ENCODE peak calls at places on chromosomes 7 and 10, in four cellular contexts. K, B, N and A are unnamed samples.

GRCh38 chr7:29494350-29494749 is 69.3 kb upstream of the PRR15 start:
- DNase-seq in N (no peak), K (no peak), B (no peak), A (no peak)

GRCh38 chr10:124656113-124656490 is 88.1 kb downstream of the FAM53B start:
- DNase-seq in K (no peak), N (no peak), B (no peak), A (no peak)

GRCh38 chr10:60737242-60737641 is 41.0 kb upstream of the CDK1 start:
- DNase-seq in B (no peak), K (no peak), N (no peak), A (no peak)

GRCh38 chr10:125162181-125162906 is 2.0 kb upstream of the CTBP2 start:
- DNase-seq in B (peak; percentile 38), K (no peak), N (no peak), A (no peak)

GRCh38 chr10:124736491-124737136 is 7.6 kb downstream of the FAM53B start:
- DNase-seq in N (peak; percentile 86), K (peak; percentile 87), B (peak; percentile 60), A (peak; percentile 92)

GRCh38 chr7:148348466-148348865 is 242.1 kb upstream of the C7orf33 start:
- DNase-seq in K (no peak), B (no peak), N (no peak), A (no peak)

GRCh38 chr10:16686081-16686902 is 130.9 kb downstream of the RSU1 start:
- DNase-seq in N (no peak), K (no peak), B (no peak), A (no peak)

GRCh38 chr7:107879400-107880035 is 11.5 kb upstream of the DLD start:
- DNase-seq in K (no peak), B (peak; percentile 39), N (no peak), A (no peak)

GRCh38 chr7:4205828-4206227 is 476.3 kb upstream of the FOXK1 start:
- DNase-seq in N (no peak), K (no peak), B (no peak), A (no peak)

GRCh38 chr7:135193615-135194081 is 17.7 kb downstream of the WDR91 start:
- DNase-seq in B (no peak), K (no peak), N (peak; percentile 3), A (no peak)

GRCh38 chr7:18384491-18385143 is 110.9 kb upstream of the HDAC9 start:
- DNase-seq in N (no peak), B (no peak), K (no peak), A (no peak)

GRCh38 chr7:29281782-29282541 is 87.4 kb downstream of the CHN2 start:
- DNase-seq in K (peak; percentile 52), B (peak; percentile 53), N (peak; percentile 63), A (no peak)

GRCh38 chr10:125377368-125377767 is 217.0 kb upstream of the CTBP2 start:
- DNase-seq in B (no peak), N (no peak), K (no peak), A (no peak)

GRCh38 chr7:32500922-32501341 is 5.6 kb downstream of the AVL9 start:
- DNase-seq in N (no peak), B (no peak), K (no peak), A (no peak)

GRCh38 chr7:4128161-4128560 is 553.9 kb upstream of the FOXK1 start:
- DNase-seq in B (no peak), N (no peak), K (no peak), A (no peak)

GRCh38 chr7:17371656-17372524 is 73.4 kb downstream of the AHR start:
- DNase-seq in B (no peak), K (no peak), N (no peak), A (no peak)

GRCh38 chr10:88493676-88494483 is 89.2 kb downstream of the RNLS start:
- DNase-seq in B (no peak), K (no peak), N (no peak), A (no peak)

GRCh38 chr10:80945267-80945880 is 407.7 kb downstream of the SH2D4B start:
- DNase-seq in K (peak; percentile 12), N (no peak), B (peak; percentile 22), A (no peak)

GRCh38 chr10:45253183-45253914 is 62.1 kb downstream of the OR13A1 start:
- DNase-seq in B (no peak), K (no peak), N (no peak), A (no peak)

GRCh38 chr10:48946891-48947500 is 7.4 kb upstream of the LRRC18 start:
- DNase-seq in N (no peak), K (no peak), B (no peak), A (no peak)

GRCh38 chr10:108275895-108276685 is 1111.6 kb upstream of the SORCS1 start:
- DNase-seq in N (no peak), K (no peak), B (no peak), A (no peak)

GRCh38 chr7:156069897-156070296 is 257.6 kb upstream of the SHH start:
- DNase-seq in K (no peak), N (no peak), B (no peak), A (no peak)

GRCh38 chr10:91745086-91745831 is 53.0 kb upstream of the TNKS2 start:
- DNase-seq in K (no peak), N (no peak), B (no peak), A (no peak)

GRCh38 chr7:137127806-137128205 is 215.7 kb downstream of the PTN start:
- DNase-seq in N (no peak), K (no peak), B (no peak), A (no peak)

GRCh38 chr10:74282853-74283205 is 131.8 kb downstream of the ADK start:
- DNase-seq in B (no peak), N (no peak), K (no peak), A (no peak)

GRCh38 chr7:94529516-94529915 is 19.9 kb downstream of the CASD1 start:
- DNase-seq in K (no peak), B (no peak), N (no peak), A (no peak)

GRCh38 chr10:43265799-43266721 is 805 bp downstream of the RASGEF1A start:
- DNase-seq in N (no peak), B (peak; percentile 23), K (no peak), A (peak; percentile 30)

GRCh38 chr7:42876182-42877068 is 35.4 kb downstream of the C7orf25 start:
- DNase-seq in N (no peak), K (peak; percentile 45), B (peak; percentile 61), A (peak; percentile 67)

GRCh38 chr7:107180378-107180777 is 11.6 kb downstream of the HBP1 start:
- DNase-seq in N (no peak), B (no peak), K (no peak), A (peak; percentile 58)

GRCh38 chr7:141752634-141753033 is 11.3 kb upstream of the TAS2R3 start:
- DNase-seq in N (no peak), B (no peak), K (no peak), A (no peak)

GRCh38 chr7:35430547-35431153 is 176.8 kb upstream of the TBX20 start:
- DNase-seq in N (no peak), K (no peak), B (no peak), A (no peak)

GRCh38 chr10:13882112-13882711 is 295.4 kb downstream of the PRPF18 start:
- DNase-seq in N (peak; percentile 65), B (no peak), K (peak; percentile 69), A (peak; percentile 67)

GRCh38 chr10:30013684-30014246 is 45.6 kb downstream of the JCAD start:
- DNase-seq in B (peak; percentile 59), N (peak; percentile 68), K (peak; percentile 74), A (peak; percentile 75)

GRCh38 chr10:122435212-122435827 is 19.1 kb upstream of the ARMS2 start:
- DNase-seq in N (no peak), K (no peak), B (no peak), A (no peak)

GRCh38 chr7:1192171-1192676 is 32.2 kb upstream of the ZFAND2A start:
- DNase-seq in B (no peak), N (no peak), K (no peak), A (no peak)

GRCh38 chr7:150996289-150997074 is 5.7 kb downstream of the NOS3 start:
- DNase-seq in B (no peak), N (no peak), K (no peak), A (no peak)

GRCh38 chr10:6721480-6721879 is 141.4 kb upstream of the PRKCQ start:
- DNase-seq in N (peak; percentile 45), B (no peak), K (peak; percentile 55), A (no peak)

GRCh38 chr7:98872328-98872924 is 2.6 kb upstream of the TMEM130 start:
- DNase-seq in K (no peak), N (no peak), B (no peak), A (peak; percentile 14)

GRCh38 chr7:134480730-134481129 is 21.8 kb upstream of the AKR1B1 start:
- DNase-seq in B (no peak), K (no peak), N (no peak), A (peak; percentile 64)

DNA sequence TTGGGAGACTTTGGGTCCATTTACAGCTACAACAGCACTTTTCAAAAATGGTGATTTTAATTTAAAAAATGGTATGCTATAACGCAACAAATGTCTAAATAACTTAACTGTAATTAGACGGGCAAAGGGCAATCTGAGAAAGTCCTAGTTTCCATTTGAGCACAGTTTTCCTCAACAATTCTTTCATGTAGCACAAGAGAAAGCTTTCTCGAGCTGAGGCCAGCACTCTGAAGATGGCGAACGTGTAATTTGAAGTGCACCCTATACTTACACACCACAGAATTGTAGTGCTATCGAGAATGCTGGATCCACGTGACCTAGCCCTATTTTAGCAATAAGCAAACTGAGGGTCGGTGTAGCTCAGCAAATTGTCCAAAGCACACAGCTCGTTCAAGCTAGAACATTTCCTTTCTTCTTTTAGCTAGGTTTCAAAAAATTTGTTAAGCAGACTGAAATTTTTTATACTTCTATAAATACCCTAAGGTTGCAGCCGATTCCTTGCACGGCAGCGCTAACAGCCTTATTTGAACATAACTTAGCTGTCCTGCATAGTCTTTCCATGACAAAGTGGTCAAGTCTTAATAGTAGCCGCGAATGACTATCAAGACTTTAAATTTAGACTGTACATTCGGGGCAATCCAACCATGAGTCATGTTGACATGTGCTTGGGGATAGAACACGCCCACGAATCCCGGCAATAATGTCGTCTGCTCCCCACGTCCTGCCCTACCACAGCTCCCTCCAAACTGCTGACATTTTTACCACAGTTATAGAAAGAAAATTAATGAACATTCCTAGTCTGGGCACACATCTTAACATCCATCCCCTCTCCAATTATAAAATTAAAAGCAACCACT is 10.0 kb downstream of the KLF6 start:
- DNase-seq in B (no peak), K (peak; percentile 50), N (peak; percentile 55), A (peak; percentile 49)
- H3K27ac ChIP-seq in B (peak overlapping the region; percentile 26), K (peak overlapping the region; percentile 100), N (peak overlapping the region; percentile 99), A (no peak overlapping the region)

GRCh38 chr10:27759483-27760281 is 14.1 kb upstream of the MKX start:
- DNase-seq in K (no peak), N (no peak), B (no peak), A (no peak)
- TF ChIP-seq CTCF in K (no peak), N (no peak), B (no peak), A (no peak)

DNA sequence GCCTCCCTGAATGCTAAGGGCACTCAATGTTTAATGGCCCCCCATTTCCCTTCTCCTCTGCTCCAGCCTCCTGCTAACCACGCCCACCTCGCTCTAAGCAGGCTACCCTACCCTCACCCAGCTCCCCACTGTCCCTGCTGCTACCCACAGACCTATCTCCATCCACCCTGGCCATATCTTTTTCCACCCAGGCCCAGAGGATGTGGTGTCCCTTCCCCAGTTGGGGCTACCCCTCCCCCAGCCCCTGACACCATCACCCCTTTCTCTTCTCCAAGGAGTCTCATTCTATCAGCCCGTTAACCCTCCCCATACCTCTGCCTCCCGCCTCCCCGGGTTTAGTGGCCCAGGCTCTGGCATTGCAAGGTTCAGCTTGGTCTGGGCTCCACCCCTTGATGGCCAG is 28.9 kb upstream of the PPIF start:
- DNase-seq in N (no peak), B (no peak), K (no peak), A (no peak)
- H3K27ac ChIP-seq in N (no peak overlapping the region), B (no peak overlapping the region), K (no peak overlapping the region), A (no peak overlapping the region)

GRCh38 chr10:35781643-35782035 is 139.5 kb upstream of the FZD8 start:
- DNase-seq in B (no peak), K (no peak), N (no peak), A (no peak)
- TF ChIP-seq CTCF in B (no peak), K (peak; percentile 17), N (no peak), A (no peak)

GRCh38 chr10:26911811-26912461 is 51.2 kb upstream of the ABI1 start:
- DNase-seq in B (no peak), N (no peak), K (no peak), A (no peak)
- H3K27ac ChIP-seq in B (no peak overlapping the region), N (no peak overlapping the region), K (no peak overlapping the region), A (no peak overlapping the region)